ENCODE peak calls at places on chromosome 6, in eight cellular contexts. One of them, this sample, is unnamed.

GRCh38 chr6:141326426-141326825 is 806.3 kb upstream of the GJE1 start:
- DNase-seq in left cardiac atrium: no peak
- DNase-seq in GDM1: no peak
- DNase-seq in occipital lobe: no peak
- DNase-seq in GM12892: no peak
- DNase-seq in fibroblast of lung: peak
- DNase-seq in stimulated activated CD4-positive, alpha-beta T cell treated with anti-CD3 and anti-CD28 coated beads, Interleukin-1b, Interleukin-23, amount 100 ng/mL, for 1 hour: peak
- DNase-seq in SJSA1: peak
- DNase-seq in this sample: peak

GRCh38 chr6:106069478-106069877 is 16.7 kb upstream of the PRDM1 start:
- DNase-seq in left cardiac atrium: no peak
- DNase-seq in GDM1: no peak
- DNase-seq in occipital lobe: no peak
- DNase-seq in GM12892: no peak
- DNase-seq in fibroblast of lung: peak
- DNase-seq in stimulated activated CD4-positive, alpha-beta T cell treated with anti-CD3 and anti-CD28 coated beads, Interleukin-1b, Interleukin-23, amount 100 ng/mL, for 1 hour: no peak
- DNase-seq in SJSA1: peak
- DNase-seq in this sample: peak

GRCh38 chr6:29943053-29943966 is 978 bp downstream of the HLA-A start:
- DNase-seq in left cardiac atrium: no peak
- DNase-seq in GDM1: no peak
- DNase-seq in occipital lobe: no peak
- DNase-seq in GM12892: no peak
- DNase-seq in fibroblast of lung: no peak
- DNase-seq in stimulated activated CD4-positive, alpha-beta T cell treated with anti-CD3 and anti-CD28 coated beads, Interleukin-1b, Interleukin-23, amount 100 ng/mL, for 1 hour: no peak
- DNase-seq in SJSA1: peak
- DNase-seq in this sample: no peak

GRCh38 chr6:27250277-27250954 is 2.9 kb downstream of the PRSS16 start:
- DNase-seq in left cardiac atrium: no peak
- DNase-seq in GDM1: no peak
- DNase-seq in occipital lobe: no peak
- DNase-seq in GM12892: no peak
- DNase-seq in fibroblast of lung: no peak
- DNase-seq in stimulated activated CD4-positive, alpha-beta T cell treated with anti-CD3 and anti-CD28 coated beads, Interleukin-1b, Interleukin-23, amount 100 ng/mL, for 1 hour: no peak
- DNase-seq in SJSA1: no peak
- DNase-seq in this sample: no peak

GRCh38 chr6:21594427-21595264 is 1.1 kb downstream of the SOX4 start:
- DNase-seq in left cardiac atrium: peak
- DNase-seq in GDM1: peak
- DNase-seq in occipital lobe: peak
- DNase-seq in GM12892: peak
- DNase-seq in fibroblast of lung: peak
- DNase-seq in stimulated activated CD4-positive, alpha-beta T cell treated with anti-CD3 and anti-CD28 coated beads, Interleukin-1b, Interleukin-23, amount 100 ng/mL, for 1 hour: no peak
- DNase-seq in SJSA1: peak
- DNase-seq in this sample: peak

GRCh38 chr6:118659513-118660217 is 8.3 kb upstream of the CEP85L start:
- DNase-seq in left cardiac atrium: no peak
- DNase-seq in GDM1: no peak
- DNase-seq in occipital lobe: no peak
- DNase-seq in GM12892: no peak
- DNase-seq in fibroblast of lung: no peak
- DNase-seq in stimulated activated CD4-positive, alpha-beta T cell treated with anti-CD3 and anti-CD28 coated beads, Interleukin-1b, Interleukin-23, amount 100 ng/mL, for 1 hour: no peak
- DNase-seq in SJSA1: no peak
- DNase-seq in this sample: no peak

GRCh38 chr6:155850408-155850841 is 394.8 kb upstream of the NOX3 start:
- DNase-seq in left cardiac atrium: no peak
- DNase-seq in GDM1: no peak
- DNase-seq in occipital lobe: no peak
- DNase-seq in GM12892: no peak
- DNase-seq in fibroblast of lung: peak
- DNase-seq in stimulated activated CD4-positive, alpha-beta T cell treated with anti-CD3 and anti-CD28 coated beads, Interleukin-1b, Interleukin-23, amount 100 ng/mL, for 1 hour: no peak
- DNase-seq in SJSA1: peak
- DNase-seq in this sample: no peak

GRCh38 chr6:157059781-157060180 is 263.5 kb downstream of the TMEM242 start:
- DNase-seq in left cardiac atrium: no peak
- DNase-seq in GDM1: no peak
- DNase-seq in occipital lobe: no peak
- DNase-seq in GM12892: no peak
- DNase-seq in fibroblast of lung: peak
- DNase-seq in stimulated activated CD4-positive, alpha-beta T cell treated with anti-CD3 and anti-CD28 coated beads, Interleukin-1b, Interleukin-23, amount 100 ng/mL, for 1 hour: no peak
- DNase-seq in SJSA1: no peak
- DNase-seq in this sample: no peak

GRCh38 chr6:119210596-119210995 is 132.1 kb upstream of the FAM184A start:
- DNase-seq in left cardiac atrium: no peak
- DNase-seq in GDM1: no peak
- DNase-seq in occipital lobe: no peak
- DNase-seq in GM12892: no peak
- DNase-seq in fibroblast of lung: peak
- DNase-seq in stimulated activated CD4-positive, alpha-beta T cell treated with anti-CD3 and anti-CD28 coated beads, Interleukin-1b, Interleukin-23, amount 100 ng/mL, for 1 hour: no peak
- DNase-seq in SJSA1: no peak
- DNase-seq in this sample: no peak

GRCh38 chr6:164252952-164253351 is 838.4 kb downstream of the QKI start:
- DNase-seq in left cardiac atrium: no peak
- DNase-seq in GDM1: no peak
- DNase-seq in occipital lobe: no peak
- DNase-seq in GM12892: no peak
- DNase-seq in fibroblast of lung: no peak
- DNase-seq in stimulated activated CD4-positive, alpha-beta T cell treated with anti-CD3 and anti-CD28 coated beads, Interleukin-1b, Interleukin-23, amount 100 ng/mL, for 1 hour: no peak
- DNase-seq in SJSA1: no peak
- DNase-seq in this sample: no peak